ENCODE peak calls at places on chromosome 18, in seven cellular contexts. S is uterus, K is HCT116, D is tibial nerve, H is IMR-90, P is gastrocnemius medialis, A is sigmoid colon. Z is an unnamed sample. For H3K36me3, the result is how much of the 10 kb centered on the place peaks cover.

GRCh38 chr18:79756826-79757225 is 40.9 kb upstream of the KCNG2 start:
- DNase-seq in P (no peak), D (no peak), H (no peak), A (peak), S (no peak), K (no peak), Z (no peak)

GRCh38 chr18:33573193-33573592 is 4.8 kb upstream of the ASXL3 start:
- DNase-seq in D (no peak), K (no peak), H (no peak), P (no peak), S (no peak), A (no peak), Z (no peak)

GRCh38 chr18:2895391-2895790 is 48.6 kb downstream of the EMILIN2 start:
- DNase-seq in H (no peak), D (no peak), P (no peak), K (no peak), A (peak), S (no peak), Z (no peak)

GRCh38 chr18:12159446-12159845 is 65.8 kb downstream of the ANKRD62 start:
- DNase-seq in H (peak), S (no peak), K (no peak), D (no peak), A (no peak), P (no peak), Z (no peak)

GRCh38 chr18:52339891-52340371 is at the start of gene DCC:
- DNase-seq in D (no peak), S (no peak), A (no peak), H (peak), K (no peak), P (no peak), Z (no peak)

GRCh38 chr18:62606106-62606505 is 83.3 kb downstream of the ZCCHC2 start:
- DNase-seq in S (no peak), A (no peak), D (no peak), H (peak), K (no peak), P (no peak), Z (no peak)

GRCh38 chr18:3453540-3454364 is 3.8 kb downstream of the TGIF1 start:
- DNase-seq in S (peak), H (peak), D (peak), K (no peak), P (peak), A (peak), Z (peak)

GRCh38 chr18:80225685-80226084 is 21.6 kb downstream of the PARD6G start:
- DNase-seq in K (no peak), H (no peak), A (no peak), P (no peak), D (no peak), S (no peak), Z (no peak)

GRCh38 chr18:32469190-32469611 is 1.5 kb downstream of the GAREM1 start:
- DNase-seq in P (peak), H (peak), S (peak), D (peak), A (peak), K (peak), Z (peak)

GRCh38 chr18:36066731-36067117 is 635 bp downstream of the RPRD1A start:
- DNase-seq in H (peak), P (no peak), D (no peak), K (no peak), S (no peak), A (no peak), Z (no peak)

GRCh38 chr18:35559867-35560266 is 21.7 kb upstream of the GALNT1 start:
- DNase-seq in S (no peak), K (no peak), A (no peak), D (no peak), H (no peak), P (no peak), Z (no peak)

GRCh38 chr18:8703781-8704301 is 1.5 kb upstream of the MTCL1 start:
- DNase-seq in D (no peak), P (no peak), A (peak), K (no peak), H (no peak), S (peak), Z (no peak)

GRCh38 chr18:36775396-36775795 is 53.4 kb downstream of the TPGS2 start:
- DNase-seq in K (no peak), A (no peak), S (no peak), P (no peak), H (no peak), D (no peak), Z (no peak)

GRCh38 chr18:56662902-56663301 is 11.7 kb downstream of the WDR7 start:
- DNase-seq in H (no peak), D (no peak), P (no peak), K (no peak), A (no peak), S (no peak), Z (no peak)

GRCh38 chr18:45670281-45670962 is 53.6 kb upstream of the SLC14A1 start:
- DNase-seq in P (no peak), D (peak), K (no peak), S (no peak), H (peak), A (no peak), Z (no peak)

GRCh38 chr18:13539843-13540535 is 186.4 kb downstream of the FAM210A start:
- DNase-seq in S (no peak), H (no peak), A (no peak), D (no peak), K (no peak), P (no peak), Z (no peak)

GRCh38 chr18:10482985-10483949 is 28.8 kb downstream of the APCDD1 start:
- DNase-seq in P (no peak), A (no peak), H (no peak), S (no peak), K (no peak), D (no peak), Z (peak)

GRCh38 chr18:6207119-6207518 is 207.6 kb downstream of the L3MBTL4 start:
- DNase-seq in H (peak), P (no peak), S (no peak), A (no peak), D (no peak), K (no peak), Z (no peak)

GRCh38 chr18:54358495-54358793 is 738 bp downstream of the C18orf54 start:
- DNase-seq in K (no peak), A (no peak), D (no peak), H (peak), S (no peak), P (no peak), Z (no peak)

GRCh38 chr18:59696311-59697235 is 650 bp downstream of the CCBE1 start:
- DNase-seq in S (peak), H (peak), P (no peak), K (no peak), D (no peak), A (peak), Z (no peak)
- H3K27ac ChIP-seq in S (peak), H (peak), P (no peak), K (no peak), D (no peak), A (peak), Z (no peak)

GRCh38 chr18:58562146-58562998 is 66.5 kb downstream of the ALPK2 start:
- DNase-seq in S (no peak), H (peak), A (no peak), K (no peak), P (no peak), D (no peak), Z (no peak)
- TF ChIP-seq POLR2A in S (no peak), H (no peak), A (no peak), K (no peak), P (no peak), D (no peak), Z (no peak)

GRCh38 chr18:23540867-23541266 is 37.6 kb downstream of the RMC1 start:
- DNase-seq in P (no peak), H (peak), S (no peak), A (no peak), D (no peak), K (no peak), Z (no peak)
- H3K36me3 ChIP-seq in P (under half), H (half or more), S (under half), A (under half), D (under half), K (under half), Z (half or more)

GRCh38 chr18:50201476-50201875 is 6.5 kb upstream of the MYO5B start:
- DNase-seq in D (no peak), K (no peak), H (no peak), A (no peak), S (no peak), P (no peak), Z (no peak)

GRCh38 chr18:50207722-50208121 is 12.8 kb upstream of the MYO5B start:
- DNase-seq in D (no peak), K (no peak), H (no peak), P (no peak), A (no peak), S (no peak), Z (no peak)

DNA sequence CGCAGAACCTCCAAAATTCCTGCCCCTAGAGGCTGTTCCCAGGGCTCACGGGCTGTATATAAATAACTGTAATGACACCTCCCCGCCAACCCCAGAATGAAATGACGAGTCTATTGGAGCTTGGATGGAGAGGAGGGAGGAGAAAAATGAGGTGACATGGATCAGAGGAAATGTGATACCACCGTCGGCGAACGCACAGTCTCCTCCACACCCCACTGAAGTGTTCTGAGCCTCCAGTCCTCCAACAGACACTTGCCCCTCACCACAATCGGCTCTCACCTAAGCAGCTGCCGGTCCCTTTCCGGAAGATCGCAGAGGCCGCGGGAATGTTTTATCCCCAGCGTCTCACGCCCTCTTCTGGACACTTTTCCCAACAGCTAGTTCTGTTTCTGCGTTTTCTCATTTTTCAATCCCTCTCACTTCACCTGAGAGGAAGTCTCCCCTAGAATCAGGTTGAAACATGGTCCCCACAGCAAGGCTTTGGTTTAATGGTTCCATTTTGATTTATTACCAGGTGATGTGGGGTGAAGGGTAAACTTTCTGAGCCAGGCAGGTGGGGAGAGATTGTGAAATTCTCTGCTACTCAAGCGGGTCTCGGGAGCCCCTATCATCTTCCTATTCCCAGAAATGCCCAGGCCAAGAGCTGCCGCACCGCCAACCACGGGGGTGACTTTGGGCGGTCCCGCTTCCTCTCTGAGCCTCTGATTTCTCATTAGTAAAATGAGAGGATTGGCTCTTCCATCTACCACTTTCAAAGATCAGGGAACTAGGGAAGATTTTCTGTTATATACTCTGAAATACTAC is 9.1 kb upstream of the MYO5B start:
- DNase-seq in H (peak), D (peak), P (no peak), A (no peak), S (no peak), K (peak), Z (no peak)
- H3K27ac ChIP-seq in H (no peak), D (no peak), P (no peak), A (no peak), S (no peak), K (no peak), Z (no peak)

DNA sequence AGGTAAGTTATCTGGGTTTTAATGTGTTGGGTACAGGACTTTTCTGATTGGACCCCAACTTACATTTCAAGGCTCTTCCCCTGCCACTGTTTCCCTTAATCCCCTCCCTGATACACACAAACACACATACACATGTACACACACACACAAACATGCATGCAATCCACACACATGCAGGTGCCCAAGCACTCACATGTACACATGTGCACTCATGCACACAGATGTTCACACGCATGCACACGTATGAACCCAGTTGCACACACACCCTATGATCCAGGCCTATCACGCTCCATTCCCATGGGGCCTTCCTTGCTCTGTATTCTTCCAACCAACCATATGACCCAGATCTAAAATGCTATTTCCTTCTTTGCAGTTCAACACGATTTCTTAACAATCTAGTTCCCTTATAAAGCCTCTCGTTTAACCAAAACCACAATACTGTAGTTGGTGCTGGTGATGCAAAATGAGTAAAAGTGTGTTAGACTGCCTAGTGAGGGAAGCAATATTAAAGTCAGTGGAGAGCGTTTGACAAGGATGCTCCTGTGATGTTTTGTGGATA is 11.1 kb downstream of the SERPINB8 start:
- DNase-seq in D (no peak), S (no peak), P (no peak), K (no peak), A (no peak), H (no peak), Z (no peak)
- TF ChIP-seq POLR2A in D (no peak), S (no peak), P (no peak), K (no peak), A (no peak), H (no peak), Z (no peak)

GRCh38 chr18:58124475-58124874 is 80.4 kb downstream of the NEDD4L start:
- DNase-seq in D (no peak), H (no peak), A (no peak), K (no peak), P (no peak), S (no peak), Z (no peak)

GRCh38 chr18:58125183-58125582 is 81.2 kb downstream of the NEDD4L start:
- DNase-seq in H (no peak), P (no peak), S (no peak), D (no peak), A (no peak), K (no peak), Z (no peak)

GRCh38 chr18:58128286-58129018 is 84.4 kb downstream of the NEDD4L start:
- DNase-seq in H (peak), P (no peak), A (no peak), D (no peak), K (no peak), S (no peak), Z (no peak)

GRCh38 chr18:58129019-58129374 is 85.0 kb downstream of the NEDD4L start:
- DNase-seq in S (no peak), K (no peak), A (no peak), P (no peak), H (no peak), D (no peak), Z (no peak)

DNA sequence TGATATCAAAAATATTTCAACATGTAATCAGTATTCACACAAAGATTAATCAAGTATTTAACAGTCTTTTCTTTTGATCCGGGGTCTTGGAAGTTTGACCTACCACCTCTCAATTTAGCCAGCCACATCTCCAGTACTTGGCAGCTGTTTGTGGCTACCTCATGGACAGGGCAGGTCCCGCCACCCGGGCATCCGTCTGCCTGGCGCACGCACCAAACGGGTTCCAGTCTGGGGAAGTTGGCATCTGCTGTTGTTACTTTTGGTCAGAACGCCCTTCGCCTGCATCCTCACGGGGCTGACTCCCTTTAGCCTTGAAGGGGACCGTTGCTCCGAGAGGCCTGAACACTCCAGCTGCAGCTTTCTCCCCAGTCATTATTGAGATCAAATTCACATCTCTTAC is 81.7 kb downstream of the NEDD4L start:
- DNase-seq in H (no peak), D (no peak), S (no peak), A (no peak), P (no peak), K (no peak), Z (no peak)
- H3K36me3 ChIP-seq in H (under half), D (under half), S (under half), A (under half), P (under half), K (under half), Z (under half)

Z was measured in heart left ventricle.